ENCODE peak calls at places on chromosomes 16 and 17, in four cellular contexts. W is GM12878, Q is HepG2, Z is K562. L is an unnamed sample.

GRCh38 chr17:45260204-45260783 is 1.6 kb downstream of the SPATA32 start:
- DNase-seq in Z (no peak), Q (no peak), W (no peak), L (no peak)

GRCh38 chr17:16352838-16353701 is at the start of gene CENPV:
- DNase-seq in Z (peak), W (no peak), Q (peak), L (peak)

GRCh38 chr17:62700964-62701705 is 73.7 kb downstream of the MRC2 start:
- DNase-seq in Q (no peak), Z (no peak), W (no peak), L (no peak)

GRCh38 chr17:75773808-75774470 is 8.9 kb upstream of the GALK1 start:
- DNase-seq in Q (no peak), W (no peak), Z (no peak), L (no peak)

GRCh38 chr16:65069090-65069489 is 52.8 kb downstream of the CDH11 start:
- DNase-seq in W (no peak), Q (no peak), Z (no peak), L (no peak)

GRCh38 chr16:59060212-59060611 is 326.1 kb upstream of the GOT2 start:
- DNase-seq in Q (no peak), W (no peak), Z (no peak), L (peak)

GRCh38 chr16:85379041-85380001 is 233.8 kb upstream of the GSE1 start:
- DNase-seq in Z (peak), Q (no peak), W (no peak), L (no peak)

GRCh38 chr16:66891797-66892196 is 11.5 kb downstream of the PDP2 start:
- DNase-seq in Z (no peak), W (no peak), Q (no peak), L (no peak)

GRCh38 chr16:5928476-5929055 is 831.0 kb upstream of the EEF2KMT start:
- DNase-seq in W (no peak), Q (no peak), Z (no peak), L (no peak)

GRCh38 chr16:85327731-85328664 is 215.7 kb upstream of the CIBAR2 start:
- DNase-seq in Z (peak), Q (no peak), W (no peak), L (no peak)

GRCh38 chr16:66274335-66275110 is 92.0 kb upstream of the CDH5 start:
- DNase-seq in W (no peak), Q (peak), Z (peak), L (peak)

DNA sequence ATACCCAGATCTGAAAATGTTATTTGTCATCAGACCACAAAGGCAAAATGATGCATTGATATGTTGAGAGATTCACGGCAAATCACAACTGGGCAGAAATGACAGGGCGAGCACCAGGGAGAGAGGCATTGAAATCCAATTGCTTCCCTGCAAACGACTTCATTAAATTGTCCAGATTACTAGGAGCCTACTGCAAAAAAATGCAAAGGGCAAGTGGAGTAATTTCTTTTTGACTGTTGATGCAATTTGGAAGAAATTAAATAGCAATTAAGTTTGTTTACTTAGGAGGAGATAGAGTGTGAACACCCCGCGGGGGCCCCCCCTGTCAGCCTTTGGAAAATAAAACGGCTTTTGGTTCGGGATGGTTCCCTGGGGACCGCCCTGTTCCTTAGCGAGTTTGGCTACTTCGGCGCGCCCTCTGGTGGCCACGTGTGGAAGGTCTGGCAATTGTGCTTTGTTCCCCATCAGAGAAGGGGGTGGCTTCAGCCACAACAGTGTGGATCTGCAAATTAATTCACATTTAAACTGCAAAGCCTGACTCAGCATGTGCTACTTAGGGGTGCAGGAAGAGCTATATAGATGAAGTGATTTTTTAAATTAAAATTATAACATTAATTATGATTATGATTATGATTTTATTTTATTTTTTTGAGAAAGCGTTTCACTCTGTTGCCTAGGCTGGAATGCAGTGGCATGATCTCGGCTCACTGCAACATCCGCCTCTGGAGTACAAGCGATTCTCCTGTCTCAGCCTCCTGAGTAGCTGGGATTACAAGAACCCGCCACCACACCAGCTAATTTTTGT is 14.5 kb upstream of the TMC7 start:
- DNase-seq in W (peak), Q (peak), Z (peak), L (peak)
- TF ChIP-seq EP300 in W (no peak), Q (no peak), Z (peak), L (no peak)

DNA sequence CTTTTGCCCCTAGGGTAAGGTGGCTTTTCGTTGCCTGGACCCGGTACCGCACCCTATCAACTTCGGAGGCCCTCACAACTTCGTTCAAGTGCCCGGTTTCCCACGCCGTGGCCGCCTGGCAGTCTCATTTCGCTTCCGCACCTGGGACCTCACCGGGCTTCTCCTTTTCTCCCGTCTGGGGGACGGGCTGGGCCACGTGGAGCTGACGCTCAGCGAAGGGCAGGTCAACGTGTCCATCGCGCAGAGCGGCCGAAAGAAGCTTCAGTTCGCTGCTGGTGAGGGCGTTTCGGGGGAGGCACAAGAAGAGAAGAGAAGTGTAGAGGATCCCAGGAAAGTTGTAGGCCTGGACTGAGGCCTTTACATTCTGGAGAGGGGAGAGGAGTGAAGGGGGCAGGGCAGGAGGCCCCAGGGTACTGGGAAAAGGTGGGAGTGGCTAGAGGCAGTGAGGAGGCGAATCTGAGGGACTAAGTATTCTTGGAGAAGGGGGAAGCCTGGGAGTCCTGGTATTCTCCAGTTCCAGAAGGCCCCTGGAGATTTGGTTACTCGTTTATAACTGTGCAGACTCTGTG is 5.5 kb downstream of the CNTNAP1 start:
- DNase-seq in Q (no peak), W (no peak), Z (no peak), L (no peak)
- TF ChIP-seq CEBPB in Q (no peak), W (no peak), Z (no peak), L (no peak)

GRCh38 chr16:56357765-56358322 is 67.5 kb downstream of the AMFR start:
- DNase-seq in W (no peak), Q (peak), Z (no peak), L (no peak)
- TF ChIP-seq ESRRA in W (no peak), Q (no peak), Z (no peak), L (no peak)

GRCh38 chr16:799948-800833 is at the start of gene GNG13:
- DNase-seq in Q (no peak), W (no peak), Z (peak), L (no peak)

GRCh38 chr16:797686-798085 is 2.8 kb downstream of the GNG13 start:
- DNase-seq in Z (no peak), W (no peak), Q (no peak), L (no peak)

GRCh38 chr16:797120-797420 is 3.5 kb downstream of the GNG13 start:
- DNase-seq in Q (no peak), Z (peak), W (no peak), L (no peak)

GRCh38 chr16:799111-799947 is 1.2 kb downstream of the GNG13 start:
- DNase-seq in Z (no peak), Q (no peak), W (no peak), L (no peak)

DNA sequence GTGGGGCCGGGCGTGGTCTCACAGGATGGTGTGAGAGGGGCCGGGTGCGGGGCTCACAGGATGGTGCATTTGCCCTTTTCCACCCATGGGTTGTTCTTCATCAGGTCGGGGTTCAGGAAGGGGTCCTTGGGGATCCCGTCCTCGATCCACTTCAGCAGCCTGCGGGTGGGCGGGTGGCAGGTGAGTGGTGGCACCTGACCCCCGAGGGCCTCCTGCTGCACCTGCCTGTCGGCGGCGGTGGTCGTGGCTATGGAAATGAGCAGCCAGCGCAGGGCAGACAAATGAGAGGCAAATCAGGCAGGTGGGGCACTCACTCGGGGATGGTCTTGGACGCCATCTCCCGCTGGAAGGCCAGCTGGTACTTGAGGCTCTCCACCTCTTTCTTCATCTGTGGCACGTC is 1.9 kb downstream of the GNG13 start:
- DNase-seq in Z (no peak), Q (no peak), W (no peak), L (no peak)
- TF ChIP-seq EP300 in Z (no peak), Q (no peak), W (no peak), L (no peak)

GRCh38 chr17:7034955-7035590 is 742 bp upstream of the SLC16A13 start:
- DNase-seq in Q (no peak), Z (no peak), W (no peak), L (no peak)
- TF ChIP-seq CEBPB in Q (no peak), Z (no peak), W (no peak), L (no peak)

GRCh38 chr16:1690810-1691209 is 12.7 kb downstream of the JPT2 start:
- DNase-seq in Q (no peak), Z (no peak), W (no peak), L (no peak)

GRCh38 chr16:1687427-1688316 is 9.6 kb downstream of the JPT2 start:
- DNase-seq in Q (peak), Z (no peak), W (no peak), L (peak)

GRCh38 chr16:1689853-1690252 is 11.8 kb downstream of the JPT2 start:
- DNase-seq in W (no peak), Q (no peak), Z (no peak), L (no peak)

GRCh38 chr16:1691276-1691675 is 13.2 kb downstream of the JPT2 start:
- DNase-seq in Z (no peak), W (no peak), Q (no peak), L (peak)

DNA sequence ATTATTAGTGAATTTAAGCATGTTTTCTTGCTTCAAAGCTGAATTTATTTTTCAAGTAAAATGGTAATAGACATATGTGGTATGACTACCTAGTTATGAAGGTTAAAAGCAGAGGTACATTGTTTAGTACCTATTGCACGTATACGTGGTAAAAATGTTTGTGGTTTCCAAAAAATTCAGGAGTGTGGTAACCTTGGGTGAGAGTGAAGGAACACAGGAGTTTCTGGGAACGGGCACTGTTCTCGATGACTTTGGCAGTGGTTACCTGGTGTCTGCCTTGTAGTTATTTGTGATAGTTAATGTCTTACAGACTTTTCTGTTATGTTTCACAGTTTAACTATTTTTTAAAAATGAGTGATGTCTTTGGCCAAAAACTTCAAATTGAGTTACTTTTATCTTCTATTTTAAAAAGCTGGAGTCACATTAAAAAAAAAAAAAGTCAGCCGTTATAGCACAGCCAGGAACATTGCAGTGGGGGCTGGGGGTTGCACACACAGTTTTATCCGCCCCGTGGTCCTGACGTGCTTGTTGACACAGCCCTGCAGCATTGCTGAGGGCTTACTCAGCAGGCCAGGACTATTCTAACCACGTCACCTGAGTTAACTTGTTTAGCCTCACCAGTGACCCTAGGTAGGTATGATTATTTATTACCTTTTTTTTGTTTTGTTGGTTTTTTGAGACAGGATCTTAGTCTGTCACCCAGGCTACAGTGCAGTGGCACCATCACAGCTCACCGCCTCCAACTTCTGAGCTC is 10.9 kb downstream of the JPT2 start:
- DNase-seq in Q (peak), Z (no peak), W (no peak), L (peak)
- TF ChIP-seq ESRRA in Q (no peak), Z (no peak), W (no peak), L (no peak)